ENCODE peak calls at places on chromosomes 1 and 21, in nine cellular contexts. L is endothelial cell of umbilical vein, C is spleen, G is HL-60, R is prostate gland, T is K562, U is HCT116, A is transverse colon, W is GM23338. M is an unnamed sample.
A peak's percentile ranks its signal among the peaks of the same experiment; 100 is the strongest.

GRCh38 chr1:43382027-43382771 is 7.4 kb downstream of the MED8 start:
- DNase-seq in L (no peak), C (no peak), G (no peak), R (no peak), T (no peak), U (no peak), A (no peak), W (no peak), M (no peak)

GRCh38 chr21:28754862-28755261 is 237.8 kb downstream of the LTN1 start:
- DNase-seq in L (no peak), C (no peak), G (no peak), R (no peak), T (no peak), U (no peak), A (no peak), W (no peak), M (no peak)

GRCh38 chr1:226603030-226603960 is 54.7 kb downstream of the STUM start:
- DNase-seq in L (peak; percentile 46), C (peak; percentile 44), G (no peak), R (peak; percentile 74), T (no peak), U (no peak), A (peak; percentile 40), W (no peak), M (peak; percentile 69)

GRCh38 chr1:153610334-153611023 is 2.5 kb downstream of the S100A16 start:
- DNase-seq in L (peak; percentile 46), C (peak; percentile 52), G (no peak), R (no peak), T (peak; percentile 50), U (no peak), A (no peak), W (no peak), M (no peak)

GRCh38 chr1:30039354-30040080 is 683.9 kb downstream of the MATN1 start:
- DNase-seq in L (no peak), C (no peak), G (no peak), R (no peak), T (no peak), U (no peak), A (peak; percentile 28), W (no peak), M (no peak)

GRCh38 chr1:231557898-231558710 is 29.6 kb downstream of the TSNAX start:
- DNase-seq in L (peak; percentile 26), C (no peak), G (no peak), R (no peak), T (no peak), U (no peak), A (no peak), W (no peak), M (no peak)

GRCh38 chr1:39679821-39680220 is 7.9 kb upstream of the NT5C1A start:
- DNase-seq in L (no peak), C (no peak), G (no peak), R (no peak), T (no peak), U (no peak), A (no peak), W (no peak), M (no peak)

GRCh38 chr1:56157477-56157876 is 421.9 kb downstream of the PLPP3 start:
- DNase-seq in L (no peak), C (no peak), G (no peak), R (no peak), T (no peak), U (no peak), A (no peak), W (no peak), M (no peak)

GRCh38 chr1:18302788-18303413 is 177.8 kb upstream of the KLHDC7A start:
- DNase-seq in L (no peak), C (no peak), G (no peak), R (no peak), T (peak; percentile 59), U (peak; percentile 8), A (no peak), W (peak; percentile 58), M (no peak)

GRCh38 chr1:74236440-74236839 is 1.3 kb downstream of the TNNI3K start:
- DNase-seq in L (no peak), C (no peak), G (no peak), R (no peak), T (no peak), U (no peak), A (no peak), W (no peak), M (no peak)

GRCh38 chr1:201363455-201363854 is 14.0 kb downstream of the TNNT2 start:
- DNase-seq in L (peak; percentile 3), C (peak; percentile 32), G (no peak), R (no peak), T (no peak), U (no peak), A (no peak), W (no peak), M (no peak)

GRCh38 chr1:179821524-179821923 is 56.1 kb downstream of the TOR1AIP2 start:
- DNase-seq in L (no peak), C (peak; percentile 31), G (no peak), R (no peak), T (no peak), U (no peak), A (no peak), W (no peak), M (no peak)

GRCh38 chr1:222288056-222288455 is 259.8 kb downstream of the HHIPL2 start:
- DNase-seq in L (no peak), C (no peak), G (no peak), R (no peak), T (no peak), U (peak; percentile 21), A (no peak), W (no peak), M (no peak)

DNA sequence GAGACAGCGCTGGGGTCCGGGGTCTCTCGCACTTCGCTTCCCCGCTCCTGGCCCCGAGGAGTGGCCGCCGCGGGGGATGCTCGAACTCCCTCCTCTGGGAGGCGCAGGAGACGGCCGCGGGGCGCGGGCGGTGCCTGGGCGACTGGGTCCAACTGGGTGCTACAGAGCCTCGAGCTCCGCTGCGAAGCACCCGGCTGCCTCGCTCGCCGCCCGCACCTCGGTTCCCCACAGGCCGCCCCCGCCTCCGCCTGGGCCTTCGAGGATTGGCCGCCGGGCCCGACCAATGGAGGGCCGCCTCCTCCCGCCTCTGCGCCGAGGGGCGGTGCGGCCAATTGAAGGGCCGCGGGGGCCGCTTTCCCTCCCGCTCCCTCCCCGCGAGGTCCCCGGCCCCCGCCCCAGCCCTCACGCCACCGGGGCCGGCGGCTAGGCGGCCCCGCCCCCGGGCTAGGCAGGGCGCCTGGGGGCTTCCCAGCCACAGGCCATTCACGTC is at the start of gene CNN3:
- DNase-seq in L (peak; percentile 93), C (peak; percentile 93), G (no peak), R (peak; percentile 94), T (peak; percentile 66), U (peak; percentile 62), A (peak; percentile 94), W (peak; percentile 95), M (peak; percentile 92)
- TF ChIP-seq CTCF in L (no peak), C (no peak), G (no peak), R (peak; percentile 35), T (no peak), U (no peak), A (no peak), W (no peak), M (no peak)

GRCh38 chr1:27872802-27873665 is 690 bp downstream of the THEMIS2 start:
- DNase-seq in L (peak; percentile 37), C (peak; percentile 86), G (no peak), R (no peak), T (peak; percentile 65), U (no peak), A (no peak), W (peak; percentile 64), M (peak; percentile 26)
- TF ChIP-seq POLR2AphosphoS5 in L (no peak), C (no peak), G (no peak), R (no peak), T (no peak), U (no peak), A (no peak), W (no peak), M (no peak)

GRCh38 chr1:244273262-244273844 is 178.4 kb downstream of the ADSS2 start:
- DNase-seq in L (peak; percentile 74), C (no peak), G (no peak), R (no peak), T (no peak), U (no peak), A (no peak), W (no peak), M (no peak)
- TF ChIP-seq CTCF in L (no peak), C (no peak), G (no peak), R (no peak), T (no peak), U (no peak), A (no peak), W (no peak), M (no peak)

DNA sequence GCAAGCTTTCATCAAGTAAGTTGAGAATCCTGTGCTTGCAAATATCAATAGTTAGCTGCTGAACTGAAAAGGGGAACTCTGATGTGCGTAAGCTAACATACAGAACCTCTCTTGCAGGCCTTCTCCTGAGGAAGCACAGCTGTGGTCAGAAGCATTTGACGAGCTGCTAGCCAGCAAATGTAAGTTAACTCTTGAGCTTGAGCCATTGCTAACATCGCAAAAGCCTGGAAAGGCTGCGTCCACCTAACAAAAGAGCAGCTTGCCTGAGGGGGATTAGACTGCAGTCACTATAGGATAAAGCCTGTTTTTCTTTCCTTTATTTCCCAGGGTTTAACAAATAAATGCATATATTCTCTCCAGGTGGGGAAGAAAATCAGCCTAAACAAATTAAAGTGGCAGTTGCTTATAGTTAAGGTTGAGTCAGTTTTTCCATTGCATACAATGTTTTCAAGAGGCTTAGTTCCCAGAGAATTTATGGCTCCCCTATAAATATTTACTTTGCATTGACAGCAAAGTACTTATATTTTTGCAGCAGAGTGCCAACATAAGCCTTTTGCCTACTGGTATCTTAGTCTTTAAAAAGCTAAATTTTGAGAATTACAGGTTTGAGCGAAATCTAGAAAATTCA is 1.5 kb downstream of the RGS2 start:
- DNase-seq in L (peak; percentile 47), C (no peak), G (peak; percentile 43), R (peak; percentile 12), T (no peak), U (no peak), A (peak; percentile 24), W (no peak), M (no peak)
- TF ChIP-seq POLR2AphosphoS5 in L (no peak), C (no peak), G (no peak), R (peak; percentile 32), T (no peak), U (no peak), A (peak; percentile 47), W (no peak), M (peak; percentile 24)

DNA sequence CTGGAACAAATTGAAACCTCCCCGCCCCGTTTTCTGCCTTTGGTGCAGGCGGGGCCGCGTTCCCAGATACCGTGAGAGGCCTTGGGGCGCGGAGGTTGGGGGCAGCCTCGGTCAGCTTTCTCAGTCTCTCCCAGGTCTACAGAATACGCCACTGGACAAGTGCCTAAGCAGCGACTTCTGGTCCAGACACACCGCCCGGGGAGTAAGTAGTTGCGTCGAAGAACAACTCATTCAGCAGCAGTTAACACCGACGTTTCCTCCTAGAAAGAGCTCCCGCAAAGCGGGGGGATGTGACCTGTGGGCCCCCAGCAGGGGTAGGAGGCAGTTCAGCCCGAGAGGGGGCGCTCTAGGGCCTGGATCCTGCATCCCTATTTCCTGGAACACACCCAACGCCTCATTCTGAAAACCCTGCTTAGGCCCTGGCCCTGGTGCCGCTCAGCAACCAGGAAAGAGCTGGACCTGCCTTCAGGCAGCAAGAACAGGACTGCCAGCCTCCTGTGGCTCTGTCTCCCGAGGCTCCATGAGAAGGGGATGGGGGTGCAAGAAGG is 6.5 kb upstream of the BARHL2 start:
- DNase-seq in L (no peak), C (no peak), G (no peak), R (no peak), T (no peak), U (no peak), A (no peak), W (peak; percentile 95), M (no peak)
- TF ChIP-seq CTCF in L (no peak), C (no peak), G (no peak), R (no peak), T (peak; percentile 26), U (peak; percentile 66), A (peak; percentile 8), W (peak; percentile 97), M (no peak)

GRCh38 chr1:66331641-66332523 is 202.1 kb upstream of the SGIP1 start:
- DNase-seq in L (peak; percentile 97), C (peak; percentile 87), G (peak; percentile 66), R (peak; percentile 85), T (no peak), U (no peak), A (peak; percentile 64), W (peak; percentile 80), M (peak; percentile 60)
- TF ChIP-seq POLR2AphosphoS5 in L (peak; percentile 85), C (peak; percentile 63), G (peak; percentile 46), R (peak; percentile 90), T (no peak), U (peak; percentile 53), A (peak; percentile 52), W (peak; percentile 46), M (peak; percentile 58)

M was measured in stomach.